ENCODE peak calls at places on chromosomes 4 and X, in five cellular contexts. I is astrocyte; R is sciatic nerve; N is effector memory CD4-positive, alpha-beta T cell; M is activated T-helper 1 cell treated with Interleukin-2 at 50 U/mL for 16 hours. Z is an unnamed sample.

GRCh38 chrX:123990602-123991001 is 29.1 kb downstream of the STAG2 start:
- DNase-seq in N (no peak), R (no peak), I (no peak), M (no peak), Z (no peak)

GRCh38 chrX:118179718-118180117 is 63.1 kb upstream of the KLHL13 start:
- DNase-seq in I (no peak), N (no peak), M (no peak), R (no peak), Z (no peak)

GRCh38 chr4:100170986-100171385 is 19.3 kb downstream of the DDIT4L start:
- DNase-seq in I (no peak), R (no peak), N (no peak), M (no peak), Z (no peak)

GRCh38 chr4:139525414-139525813 is 30.6 kb downstream of the SETD7 start:
- DNase-seq in I (no peak), N (no peak), M (no peak), R (no peak), Z (no peak)

GRCh38 chrX:574355-574754 is 56.2 kb upstream of the SHOX start:
- DNase-seq in M (no peak), N (no peak), R (no peak), I (no peak), Z (no peak)

GRCh38 chrX:40933132-40934078 is 151.8 kb upstream of the USP9X start:
- DNase-seq in M (no peak), R (no peak), N (no peak), I (peak), Z (no peak)

GRCh38 chrX:47649302-47649701 is 1.1 kb downstream of the ELK1 start:
- DNase-seq in R (no peak), N (no peak), M (no peak), I (no peak), Z (peak)

GRCh38 chr4:176547005-176547404 is 227.2 kb downstream of the SPCS3 start:
- DNase-seq in I (peak), N (no peak), M (no peak), R (no peak), Z (no peak)

GRCh38 chr4:118826723-118827444 is 9.0 kb downstream of the SEC24D start:
- DNase-seq in N (no peak), M (no peak), I (no peak), R (no peak), Z (no peak)

GRCh38 chr4:183658362-183659028 is 490 bp downstream of the RWDD4 start:
- DNase-seq in M (no peak), I (no peak), N (no peak), R (peak), Z (peak)

GRCh38 chr4:2806392-2807355 is 13.8 kb downstream of the SH3BP2 start:
- DNase-seq in M (no peak), I (no peak), R (no peak), N (no peak), Z (no peak)

GRCh38 chr4:52358855-52359254 is 300.2 kb downstream of the USP46 start:
- DNase-seq in M (no peak), I (no peak), R (no peak), N (no peak), Z (no peak)

GRCh38 chr4:62292911-62293310 is 1092.8 kb downstream of the ADGRL3 start:
- DNase-seq in R (no peak), N (no peak), M (no peak), I (no peak), Z (no peak)

GRCh38 chr4:83109480-83110221 is 4.9 kb downstream of the PLAC8 start:
- DNase-seq in R (peak), I (no peak), M (no peak), N (no peak), Z (no peak)

GRCh38 chr4:142550955-142551354 is 295.1 kb downstream of the INPP4B start:
- DNase-seq in R (no peak), M (no peak), I (no peak), N (no peak), Z (no peak)

GRCh38 chrX:45714864-45715263 is 514.2 kb upstream of the DIPK2B start:
- DNase-seq in M (no peak), R (no peak), I (peak), N (no peak), Z (no peak)

GRCh38 chrX:68627986-68628385 is 19.5 kb upstream of the STARD8 start:
- DNase-seq in N (no peak), I (no peak), M (no peak), R (no peak), Z (no peak)

GRCh38 chrX:15404712-15405111 is 20.5 kb upstream of the VEGFD start:
- DNase-seq in I (no peak), R (no peak), M (no peak), N (no peak), Z (no peak)

Z was measured in coronary artery.